ENCODE peak calls at places on chromosomes 3 and 15, in seven cellular contexts. Q is stomach, C is skeletal muscle cell, W is putamen, L is keratinocyte, B is H9, Y is EH. O is an unnamed sample.

GRCh38 chr3:170768334-170768801 is 101.6 kb downstream of the RPL22L1 start:
- DNase-seq in Q (no peak), C (no peak), W (peak), L (no peak), B (no peak), Y (peak), O (peak)

GRCh38 chr3:175818811-175819464 is 959.8 kb downstream of the NAALADL2 start:
- DNase-seq in Q (no peak), C (no peak), W (no peak), L (no peak), B (no peak), Y (peak), O (no peak)

GRCh38 chr3:42067324-42067723 is 23.8 kb upstream of the TRAK1 start:
- DNase-seq in Q (no peak), C (no peak), W (no peak), L (no peak), B (no peak), Y (peak), O (peak)

GRCh38 chr15:66630801-66631351 is 65.1 kb upstream of the LCTL start:
- DNase-seq in Q (no peak), C (no peak), W (no peak), L (no peak), B (no peak), Y (no peak), O (no peak)

GRCh38 chr3:16890605-16891333 is 6.0 kb downstream of the PLCL2 start:
- DNase-seq in Q (no peak), C (no peak), W (no peak), L (no peak), B (no peak), Y (no peak), O (peak)

GRCh38 chr3:179630753-179631451 is 21.9 kb upstream of the USP13 start:
- DNase-seq in Q (no peak), C (no peak), W (no peak), L (no peak), B (no peak), Y (no peak), O (no peak)

GRCh38 chr3:129702934-129703712 is 96.6 kb upstream of the PLXND1 start:
- DNase-seq in Q (no peak), C (no peak), W (no peak), L (no peak), B (no peak), Y (peak), O (no peak)

GRCh38 chr3:129553771-129554170 is 10.8 kb downstream of the H1-8 start:
- DNase-seq in Q (no peak), C (no peak), W (no peak), L (no peak), B (no peak), Y (no peak), O (no peak)

GRCh38 chr3:129184396-129184656 is 630 bp upstream of the CNBP start:
- DNase-seq in Q (no peak), C (no peak), W (no peak), L (no peak), B (no peak), Y (peak), O (peak)

GRCh38 chr15:60572462-60573214 is 93.7 kb upstream of the ICE2 start:
- DNase-seq in Q (no peak), C (no peak), W (no peak), L (no peak), B (no peak), Y (no peak), O (no peak)

GRCh38 chr3:187215460-187215859 is 18.2 kb downstream of the RTP1 start:
- DNase-seq in Q (no peak), C (no peak), W (no peak), L (no peak), B (no peak), Y (no peak), O (no peak)

GRCh38 chr15:80606571-80606970 is 88.5 kb upstream of the ABHD17C start:
- DNase-seq in Q (no peak), C (no peak), W (no peak), L (no peak), B (no peak), Y (peak), O (no peak)

GRCh38 chr3:45503904-45504651 is 90.5 kb upstream of the LIMD1 start:
- DNase-seq in Q (no peak), C (no peak), W (no peak), L (no peak), B (no peak), Y (no peak), O (no peak)

GRCh38 chr15:67836134-67836455 is 3.8 kb downstream of the RNU6-1 start:
- DNase-seq in Q (no peak), C (no peak), W (no peak), L (no peak), B (no peak), Y (peak), O (no peak)

GRCh38 chr3:27722957-27723802 is 1.1 kb upstream of the EOMES start:
- DNase-seq in Q (no peak), C (no peak), W (no peak), L (no peak), B (peak), Y (no peak), O (no peak)

GRCh38 chr3:141851411-141851810 is 25.0 kb upstream of the ATP1B3 start:
- DNase-seq in Q (no peak), C (no peak), W (no peak), L (no peak), B (no peak), Y (no peak), O (no peak)

GRCh38 chr15:66931768-66932633 is 133.4 kb upstream of the SMAD3 start:
- DNase-seq in Q (peak), C (no peak), W (no peak), L (no peak), B (no peak), Y (peak), O (peak)

GRCh38 chr3:45887285-45887684 is 942 bp downstream of the CCR9 start:
- DNase-seq in Q (no peak), C (no peak), W (no peak), L (no peak), B (no peak), Y (no peak), O (no peak)

GRCh38 chr3:9497821-9498565 is 55.6 kb downstream of the LHFPL4 start:
- DNase-seq in Q (no peak), C (no peak), W (peak), L (peak), B (no peak), Y (peak), O (no peak)

GRCh38 chr3:18098960-18099587 is 326.1 kb downstream of the SATB1 start:
- DNase-seq in Q (no peak), C (peak), W (no peak), L (peak), B (peak), Y (peak), O (no peak)

GRCh38 chr15:74788716-74789151 is 6.9 kb downstream of the CSK start:
- DNase-seq in Q (no peak), C (no peak), W (no peak), L (no peak), B (no peak), Y (no peak), O (no peak)

O was measured in choroid plexus epithelial cell.